ENCODE peak calls at places on chromosomes 4 and X, in seven cellular contexts. B, G, J, U, N, X and R are unnamed samples.

GRCh38 chr4:15240764-15241163 is 187.1 kb upstream of the C1QTNF7 start:
- DNase-seq in G (no peak), U (no peak), J (no peak), B (no peak), X (no peak), N (no peak), R (no peak)

GRCh38 chr4:30948653-30949052 is 228.5 kb downstream of the PCDH7 start:
- DNase-seq in B (peak), X (no peak), G (no peak), N (no peak), U (no peak), J (no peak), R (no peak)

GRCh38 chrX:133350751-133351150 is 64.5 kb downstream of the GPC4 start:
- DNase-seq in U (no peak), J (no peak), X (no peak), B (no peak), G (no peak), N (no peak), R (no peak)

GRCh38 chr4:118950224-118950623 is 61.6 kb downstream of the SYNPO2 start:
- DNase-seq in B (no peak), J (no peak), N (no peak), U (no peak), G (no peak), X (no peak), R (no peak)

GRCh38 chrX:149871940-149872339 is 9.0 kb upstream of the MAGEA8 start:
- DNase-seq in B (peak), X (peak), N (no peak), J (no peak), G (no peak), U (peak), R (peak)

GRCh38 chr4:128979934-128980333 is 113.4 kb downstream of the SCLT1 start:
- DNase-seq in G (no peak), X (no peak), J (no peak), B (peak), U (no peak), N (no peak), R (no peak)

GRCh38 chr4:7807351-7807921 is 132.2 kb downstream of the AFAP1 start:
- DNase-seq in B (no peak), N (no peak), X (no peak), J (no peak), U (no peak), G (no peak), R (no peak)

GRCh38 chr4:85968945-85969830 is 390.7 kb downstream of the MAPK10 start:
- DNase-seq in J (no peak), X (no peak), B (peak), U (no peak), N (peak), G (no peak), R (no peak)

GRCh38 chrX:150683112-150683511 is 10.1 kb upstream of the MTMR1 start:
- DNase-seq in U (no peak), X (no peak), G (no peak), N (no peak), J (no peak), B (no peak), R (no peak)

GRCh38 chrX:71221145-71221544 is 1.9 kb upstream of the GJB1 start:
- DNase-seq in J (no peak), G (no peak), N (no peak), U (no peak), X (no peak), B (no peak), R (no peak)

GRCh38 chrX:154727418-154728323 is 23.2 kb downstream of the GAB3 start:
- DNase-seq in G (peak), B (peak), U (no peak), J (no peak), N (peak), X (no peak), R (no peak)

GRCh38 chr4:87651941-87652340 is 1.9 kb downstream of the DMP1 start:
- DNase-seq in J (no peak), U (no peak), B (no peak), G (no peak), N (no peak), X (no peak), R (no peak)

GRCh38 chr4:8351931-8352367 is 82.4 kb downstream of the HTRA3 start:
- DNase-seq in B (no peak), U (no peak), J (no peak), N (no peak), G (peak), X (no peak), R (no peak)

GRCh38 chr4:5710962-5711478 is at the start of gene EVC:
- DNase-seq in N (no peak), X (peak), B (peak), U (no peak), G (peak), J (no peak), R (peak)

GRCh38 chr4:3865986-3866812 is 100.0 kb downstream of the ADRA2C start:
- DNase-seq in N (no peak), J (no peak), G (peak), U (no peak), X (no peak), B (no peak), R (peak)

GRCh38 chr4:93658443-93658842 is 170.1 kb upstream of the ATOH1 start:
- DNase-seq in X (no peak), B (peak), G (no peak), J (no peak), U (no peak), N (no peak), R (no peak)

GRCh38 chr4:80305466-80305865 is 30.1 kb upstream of the CFAP299 start:
- DNase-seq in B (peak), G (no peak), J (no peak), N (no peak), X (no peak), U (no peak), R (no peak)

GRCh38 chr4:188428935-188429334 is 289.7 kb downstream of the TRIML1 start:
- DNase-seq in J (no peak), G (no peak), N (no peak), X (no peak), B (peak), U (no peak), R (peak)

GRCh38 chr4:105633241-105633640 is 75.2 kb downstream of the INTS12 start:
- DNase-seq in J (no peak), N (no peak), B (no peak), G (no peak), X (no peak), U (no peak), R (no peak)

GRCh38 chr4:86549163-86549788 is 44.8 kb upstream of the PTPN13 start:
- DNase-seq in N (no peak), G (no peak), J (no peak), B (peak), U (no peak), X (no peak), R (no peak)

GRCh38 chr4:25862411-25863346 is at the start of gene SEL1L3:
- DNase-seq in G (peak), N (no peak), U (peak), X (peak), J (no peak), B (no peak), R (peak)

GRCh38 chr4:24702266-24702665 is 93.1 kb upstream of the SOD3 start:
- DNase-seq in N (no peak), X (no peak), B (no peak), U (no peak), J (no peak), G (no peak), R (no peak)

GRCh38 chr4:182405087-182405486 is 161.9 kb downstream of the TENM3 start:
- DNase-seq in U (no peak), B (no peak), N (no peak), G (no peak), J (no peak), X (no peak), R (no peak)

GRCh38 chrX:109740076-109740809 is 7.2 kb upstream of the ACSL4 start:
- DNase-seq in G (no peak), N (peak), X (no peak), U (no peak), J (no peak), B (no peak), R (no peak)

GRCh38 chr4:67573193-67573592 is 14.7 kb downstream of the STAP1 start:
- DNase-seq in B (no peak), U (no peak), G (no peak), J (no peak), N (peak), X (no peak), R (no peak)

GRCh38 chr4:165502919-165503907 is 124.4 kb downstream of the CPE start:
- DNase-seq in B (peak), G (no peak), U (no peak), J (no peak), N (no peak), X (no peak), R (no peak)

GRCh38 chr4:38782452-38783108 is at the start of gene TLR10:
- DNase-seq in J (no peak), U (no peak), X (peak), G (no peak), B (peak), N (peak), R (peak)

GRCh38 chr4:88291003-88291402 is 6.6 kb upstream of the PPM1K start:
- DNase-seq in B (no peak), U (no peak), X (no peak), G (no peak), J (no peak), N (no peak), R (no peak)

GRCh38 chr4:73007526-73008100 is 61.9 kb downstream of the COX18 start:
- DNase-seq in J (no peak), U (no peak), N (no peak), B (no peak), G (no peak), X (no peak), R (no peak)

GRCh38 chr4:99381588-99382175 is 29.1 kb upstream of the ADH1C start:
- DNase-seq in N (no peak), X (no peak), G (no peak), U (no peak), B (no peak), J (no peak), R (no peak)